ENCODE peak calls at places on chromosomes 13 and 19, in five cellular contexts. S is foreskin keratinocyte, P is A549, X is ascending aorta, I is psoas muscle. Z is an unnamed sample.

GRCh38 chr13:52158629-52159158 is 703 bp downstream of the NEK3 start:
- DNase-seq in I (peak), P (no peak), S (no peak), X (no peak), Z (no peak)

GRCh38 chr13:59360108-59360507 is 803.6 kb downstream of the DIAPH3 start:
- DNase-seq in P (no peak), S (no peak), I (peak), X (no peak), Z (no peak)

GRCh38 chr19:12773571-12773970 is 1.8 kb downstream of the HOOK2 start:
- DNase-seq in S (no peak), P (no peak), X (peak), I (no peak), Z (no peak)

GRCh38 chr19:43300206-43300605 is 30.9 kb upstream of the PSG9 start:
- DNase-seq in I (no peak), X (no peak), S (no peak), P (no peak), Z (no peak)

GRCh38 chr19:28980236-28980868 is 232.6 kb downstream of the UQCRFS1 start:
- DNase-seq in S (no peak), X (peak), I (no peak), P (no peak), Z (no peak)

GRCh38 chr13:110443633-110444225 is 117.8 kb downstream of the RAB20 start:
- DNase-seq in I (no peak), P (no peak), S (no peak), X (peak), Z (no peak)

GRCh38 chr13:98581971-98582702 is 5.2 kb upstream of the STK24 start:
- DNase-seq in P (no peak), X (no peak), I (no peak), S (no peak), Z (no peak)

GRCh38 chr13:30915691-30916541 is 9.8 kb downstream of the MEDAG start:
- DNase-seq in X (no peak), P (no peak), S (no peak), I (no peak), Z (no peak)

GRCh38 chr19:2051771-2052704 is 994 bp upstream of the MKNK2 start:
- DNase-seq in I (peak), S (no peak), P (no peak), X (no peak), Z (no peak)

GRCh38 chr13:20738616-20739015 is 35.1 kb downstream of the IL17D start:
- DNase-seq in X (no peak), S (no peak), I (no peak), P (no peak), Z (no peak)

GRCh38 chr19:35278578-35279284 is 3.6 kb upstream of the HAMP start:
- DNase-seq in S (no peak), X (no peak), P (no peak), I (no peak), Z (no peak)

GRCh38 chr19:2491130-2491801 is 15.3 kb downstream of the GADD45B start:
- DNase-seq in I (peak), P (no peak), X (no peak), S (peak), Z (no peak)

GRCh38 chr19:1113986-1114483 is 10.2 kb downstream of the GPX4 start:
- DNase-seq in P (no peak), S (no peak), X (no peak), I (no peak), Z (no peak)

GRCh38 chr19:926595-927043 is 784 bp downstream of the ARID3A start:
- DNase-seq in P (no peak), S (no peak), I (peak), X (peak), Z (peak)

GRCh38 chr13:94950303-94950702 is 238.0 kb upstream of the SOX21 start:
- DNase-seq in S (no peak), I (no peak), P (no peak), X (no peak), Z (no peak)

GRCh38 chr13:98741741-98742435 is 10.6 kb downstream of the SLC15A1 start:
- DNase-seq in S (no peak), P (no peak), I (no peak), X (peak), Z (no peak)

GRCh38 chr19:883661-884211 is 9.3 kb downstream of the MED16 start:
- DNase-seq in P (no peak), I (no peak), X (no peak), S (peak), Z (no peak)

GRCh38 chr19:38045554-38046253 is 138.7 kb downstream of the SIPA1L3 start:
- DNase-seq in X (no peak), P (no peak), I (no peak), S (no peak), Z (no peak)

GRCh38 chr19:47096721-47097120 is 16.9 kb downstream of the ZC3H4 start:
- DNase-seq in X (no peak), S (no peak), P (no peak), I (no peak), Z (no peak)

GRCh38 chr19:2479556-2480194 is 3.7 kb downstream of the GADD45B start:
- DNase-seq in S (no peak), X (no peak), P (no peak), I (no peak), Z (no peak)

GRCh38 chr13:102702965-102703720 is 8.3 kb upstream of the METTL21C start:
- DNase-seq in P (no peak), I (no peak), S (no peak), X (no peak), Z (no peak)

GRCh38 chr19:51407631-51408131 is 9.8 kb downstream of the SIGLEC10 start:
- DNase-seq in S (no peak), P (peak), X (no peak), I (no peak), Z (no peak)

GRCh38 chr19:30345686-30346085 is 26.5 kb upstream of the ZNF536 start:
- DNase-seq in P (no peak), X (no peak), S (no peak), I (no peak), Z (no peak)

DNA sequence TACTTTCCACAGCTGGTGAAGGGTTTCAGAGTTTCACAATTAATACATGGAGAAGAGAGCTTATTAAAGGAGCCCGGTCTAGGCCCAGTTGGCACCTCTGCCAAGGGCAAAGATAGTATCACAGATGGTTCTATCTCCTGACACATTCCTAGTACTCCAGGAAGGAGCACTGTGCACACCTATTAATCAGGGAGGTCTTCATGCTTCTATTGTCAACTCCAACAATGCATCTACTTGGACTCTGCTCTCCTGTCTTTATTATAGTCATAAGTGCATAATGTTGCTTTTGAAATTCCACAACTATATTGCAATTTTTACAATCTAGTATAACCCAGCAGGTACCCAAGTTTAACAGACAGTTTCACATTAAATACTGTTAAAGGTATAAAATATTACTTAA is 174.5 kb upstream of the TSC22D1 start:
- DNase-seq in I (no peak), P (no peak), S (no peak), X (no peak), Z (no peak)
- TF ChIP-seq CTCF in I (no peak), P (no peak), S (no peak), X (no peak), Z (no peak)

GRCh38 chr19:41785653-41786052 is 10.7 kb upstream of the CEACAM3 start:
- DNase-seq in X (no peak), I (no peak), S (no peak), P (peak), Z (peak)
- TF ChIP-seq CTCF in X (peak), I (peak), S (peak), P (peak), Z (peak)

DNA sequence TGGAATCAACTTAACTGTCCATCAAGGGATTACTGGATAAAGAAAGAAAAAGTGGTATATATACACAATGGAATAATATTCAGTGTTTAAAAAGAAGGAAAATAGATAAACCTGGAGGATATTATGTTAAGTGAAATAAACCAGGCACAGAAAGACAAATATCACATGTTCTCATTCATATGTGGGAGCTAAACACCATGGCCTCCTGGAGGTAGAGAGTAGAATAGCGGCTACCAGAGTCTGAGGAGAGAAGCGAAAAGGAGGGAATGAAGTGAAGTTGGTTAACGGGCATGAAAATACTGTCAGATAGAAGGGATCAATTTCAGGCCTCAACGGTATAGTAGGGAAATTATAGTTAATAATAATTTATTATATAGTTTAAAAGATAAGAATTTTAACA is 147.5 kb upstream of the OBI1 start:
- DNase-seq in P (peak), X (no peak), S (no peak), I (no peak), Z (no peak)
- TF ChIP-seq CTCF in P (no peak), X (no peak), S (peak), I (no peak), Z (peak)

DNA sequence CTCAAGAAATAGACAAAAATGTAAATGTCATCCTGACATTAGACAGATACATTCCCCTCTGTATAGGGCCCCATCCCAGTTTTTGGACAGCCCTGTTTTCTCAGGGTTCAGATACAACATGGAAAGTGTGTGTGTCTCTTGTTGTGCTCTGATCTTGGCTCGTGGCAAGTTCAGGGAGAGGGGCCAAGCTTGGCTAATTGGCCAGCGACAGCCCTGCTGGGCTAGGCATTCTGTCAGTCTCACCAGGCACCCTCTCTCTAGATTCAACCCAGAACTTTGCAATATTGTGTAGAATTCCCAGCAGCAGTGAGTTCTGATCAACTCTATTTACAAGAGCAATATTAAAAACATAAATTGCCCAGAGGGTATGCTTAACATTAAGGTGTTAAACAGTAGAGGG is 30.1 kb downstream of the MTUS2 start:
- DNase-seq in I (no peak), P (no peak), X (no peak), S (no peak), Z (no peak)
- TF ChIP-seq CTCF in I (no peak), P (no peak), X (no peak), S (no peak), Z (no peak)

DNA sequence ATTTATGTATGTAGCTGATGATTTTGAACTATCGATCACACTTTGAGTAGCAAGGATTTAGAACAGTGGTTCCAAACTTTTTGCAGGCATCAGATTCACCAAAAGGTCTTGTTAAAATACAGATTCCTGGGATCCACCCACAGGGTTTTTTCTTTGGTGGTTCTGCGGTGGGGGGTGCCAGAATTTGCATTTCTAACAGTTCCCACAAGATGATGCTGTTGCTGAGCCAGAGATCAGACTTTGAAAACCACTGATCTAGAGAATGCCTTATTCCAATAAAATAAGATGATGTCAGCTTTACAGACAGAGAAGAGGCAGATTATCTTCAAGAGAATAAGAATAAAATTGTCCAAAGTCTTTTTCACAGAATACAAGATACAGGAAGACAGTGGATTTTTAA is 80.9 kb upstream of the SHISA2 start:
- DNase-seq in P (no peak), S (no peak), X (no peak), I (no peak), Z (no peak)
- TF ChIP-seq CTCF in P (no peak), S (peak), X (no peak), I (no peak), Z (no peak)

GRCh38 chr13:50081899-50082425 is 66.7 kb downstream of the KCNRG start:
- DNase-seq in P (peak), X (peak), S (peak), I (peak), Z (peak)
- TF ChIP-seq CTCF in P (no peak), X (no peak), S (no peak), I (no peak), Z (no peak)

Z was measured in nephron progenitor cell.